ENCODE peak calls at places on chromosomes 13 and 19, in eight cellular contexts. T, W, S, U, B, F, O and Z are unnamed samples.

GRCh38 chr19:45798995-45799517 is 6.4 kb upstream of the DMWD start:
- DNase-seq in T (peak), W (peak), S (peak), U (peak), B (peak), F (peak), O (no peak), Z (peak)

GRCh38 chr19:48746120-48746519 is 589 bp downstream of the IZUMO1 start:
- DNase-seq in T (no peak), W (no peak), S (no peak), U (no peak), B (no peak), F (no peak), O (no peak), Z (no peak)

GRCh38 chr19:5170329-5170745 is 170.3 kb downstream of the PTPRS start:
- DNase-seq in T (no peak), W (peak), S (peak), U (no peak), B (no peak), F (no peak), O (no peak), Z (no peak)

GRCh38 chr19:8445488-8446001 is 770 bp downstream of the HNRNPM start:
- DNase-seq in T (peak), W (peak), S (no peak), U (peak), B (no peak), F (peak), O (peak), Z (peak)

GRCh38 chr13:41268764-41269163 is 5.4 kb upstream of the MTRF1 start:
- DNase-seq in T (peak), W (no peak), S (peak), U (no peak), B (peak), F (peak), O (no peak), Z (no peak)

GRCh38 chr19:40862785-40863184 is 12.5 kb upstream of the CYP2A6 start:
- DNase-seq in T (no peak), W (no peak), S (peak), U (no peak), B (peak), F (peak), O (no peak), Z (no peak)

GRCh38 chr19:18895828-18896341 is at the start of gene CERS1:
- DNase-seq in T (peak), W (no peak), S (no peak), U (no peak), B (no peak), F (no peak), O (no peak), Z (no peak)

GRCh38 chr19:4600893-4601292 is 38.4 kb upstream of the TNFAIP8L1 start:
- DNase-seq in T (no peak), W (no peak), S (no peak), U (no peak), B (no peak), F (no peak), O (no peak), Z (no peak)

GRCh38 chr19:39113199-39113598 is 12.4 kb upstream of the PAK4 start:
- DNase-seq in T (no peak), W (no peak), S (no peak), U (no peak), B (no peak), F (no peak), O (no peak), Z (no peak)